ENCODE peak calls at places on chromosomes 5 and 9, in six cellular contexts. K is upper lobe of right lung, J is dorsolateral prefrontal cortex, U is K562, T is tibial artery, C is astrocyte of the spinal cord. X is an unnamed sample.
A peak's percentile ranks its signal among the peaks of the same experiment; 100 is the strongest.

GRCh38 chr5:178431777-178432155 is 158.4 kb downstream of the COL23A1 start:
- DNase-seq in K (no peak), J (no peak), U (no peak), T (no peak), C (peak; percentile 6), X (no peak)

GRCh38 chr9:23596913-23597634 is 229.0 kb downstream of the ELAVL2 start:
- DNase-seq in K (no peak), J (no peak), U (no peak), T (no peak), C (no peak), X (peak; percentile 50)

GRCh38 chr5:115948013-115948605 is 14.2 kb upstream of the LVRN start:
- DNase-seq in K (no peak), J (no peak), U (no peak), T (peak; percentile 40), C (no peak), X (no peak)

GRCh38 chr5:180201051-180201987 is 7.7 kb downstream of the RASGEF1C start:
- DNase-seq in K (peak; percentile 31), J (no peak), U (peak; percentile 65), T (no peak), C (no peak), X (no peak)

GRCh38 chr5:98938459-98938858 is 9.7 kb upstream of the CHD1 start:
- DNase-seq in K (no peak), J (no peak), U (no peak), T (no peak), C (peak; percentile 47), X (peak; percentile 42)

GRCh38 chr5:154761062-154761740 is 6.0 kb downstream of the LARP1 start:
- DNase-seq in K (no peak), J (no peak), U (no peak), T (no peak), C (no peak), X (no peak)

GRCh38 chr9:116377179-116377790 is 223.7 kb downstream of the PAPPA start:
- DNase-seq in K (no peak), J (no peak), U (no peak), T (no peak), C (peak; percentile 72), X (peak; percentile 79)

GRCh38 chr9:130956636-130957450 is 17.8 kb upstream of the FIBCD1 start:
- DNase-seq in K (no peak), J (no peak), U (no peak), T (no peak), C (no peak), X (no peak)

GRCh38 chr9:20236676-20237075 is 385.6 kb downstream of the MLLT3 start:
- DNase-seq in K (no peak), J (no peak), U (no peak), T (no peak), C (no peak), X (peak; percentile 98)

GRCh38 chr9:99516657-99517049 is 294.6 kb downstream of the SEC61B start:
- DNase-seq in K (no peak), J (no peak), U (no peak), T (no peak), C (no peak), X (no peak)

GRCh38 chr9:90003046-90003355 is 398.2 kb downstream of the GADD45G start:
- DNase-seq in K (no peak), J (no peak), U (no peak), T (peak; percentile 41), C (no peak), X (no peak)

GRCh38 chr5:154757647-154758406 is 2.6 kb downstream of the LARP1 start:
- DNase-seq in K (no peak), J (no peak), U (no peak), T (no peak), C (no peak), X (peak; percentile 86)

GRCh38 chr5:96652769-96653455 is 9.3 kb upstream of the CAST start:
- DNase-seq in K (no peak), J (no peak), U (no peak), T (no peak), C (peak; percentile 51), X (peak; percentile 49)

GRCh38 chr9:34158362-34158869 is 20.4 kb upstream of the UBAP1 start:
- DNase-seq in K (no peak), J (no peak), U (peak; percentile 71), T (no peak), C (peak; percentile 80), X (peak; percentile 100)

GRCh38 chr9:16986441-16987387 is 116.2 kb upstream of the BNC2 start:
- DNase-seq in K (no peak), J (no peak), U (no peak), T (no peak), C (peak; percentile 83), X (no peak)

GRCh38 chr9:22203371-22204138 is 194.4 kb upstream of the CDKN2B start:
- DNase-seq in K (no peak), J (no peak), U (no peak), T (no peak), C (no peak), X (peak; percentile 48)

GRCh38 chr5:53779541-53779981 is 219.1 kb downstream of the NDUFS4 start:
- DNase-seq in K (no peak), J (no peak), U (no peak), T (no peak), C (peak; percentile 62), X (peak; percentile 56)

GRCh38 chr5:61053937-61054336 is 108.3 kb downstream of the SMIM15 start:
- DNase-seq in K (no peak), J (no peak), U (no peak), T (no peak), C (no peak), X (peak; percentile 57)

GRCh38 chr5:100232730-100233129 is 302.4 kb upstream of the FAM174A start:
- DNase-seq in K (no peak), J (no peak), U (no peak), T (no peak), C (no peak), X (no peak)

GRCh38 chr9:113886471-113886870 is 10.4 kb downstream of the ZNF618 start:
- DNase-seq in K (no peak), J (no peak), U (no peak), T (no peak), C (peak; percentile 42), X (no peak)

GRCh38 chr5:84242286-84242685 is 142.4 kb downstream of the EDIL3 start:
- DNase-seq in K (no peak), J (no peak), U (no peak), T (no peak), C (peak; percentile 80), X (peak; percentile 65)

GRCh38 chr5:96582343-96582742 is 79.8 kb upstream of the CAST start:
- DNase-seq in K (no peak), J (no peak), U (no peak), T (no peak), C (peak; percentile 52), X (peak; percentile 61)

GRCh38 chr5:15105799-15106393 is 234.3 kb upstream of the ANKH start:
- DNase-seq in K (no peak), J (peak; percentile 26), U (peak; percentile 54), T (no peak), C (peak; percentile 60), X (peak; percentile 67)

GRCh38 chr9:70410368-70410767 is 4.1 kb downstream of the KLF9 start:
- DNase-seq in K (no peak), J (no peak), U (no peak), T (no peak), C (peak; percentile 61), X (peak; percentile 21)
- H3K4me3 ChIP-seq in K (peak overlapping the region; percentile 89), J (peak overlapping the region; percentile 99), U (peak overlapping the region; percentile 74), T (peak overlapping the region; percentile 97), C (peak overlapping the region; percentile 99), X (peak overlapping the region; percentile 97)

DNA sequence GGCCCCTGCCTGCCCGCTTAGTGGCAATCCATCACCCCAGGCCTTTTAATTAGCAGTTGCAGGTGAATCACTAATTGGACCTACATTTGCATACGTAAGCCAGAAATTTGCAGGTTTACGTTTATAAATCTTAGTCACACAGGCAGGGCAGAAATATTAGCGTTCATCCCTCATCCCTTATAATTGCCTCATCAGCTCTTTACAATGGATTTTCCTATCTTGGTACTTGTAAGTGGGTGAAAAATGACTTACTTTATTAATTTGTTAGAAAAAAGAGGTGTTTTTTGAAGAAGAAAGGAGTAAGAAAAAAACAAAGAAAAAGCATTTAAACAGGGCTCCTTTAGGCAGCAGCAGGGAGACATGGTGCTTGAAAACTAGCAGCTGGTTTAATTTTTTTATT is 98.7 kb upstream of the RPS23 start:
- DNase-seq in K (no peak), J (no peak), U (no peak), T (no peak), C (no peak), X (no peak)
- TF ChIP-seq CTCF in K (no peak), J (no peak), U (no peak), T (no peak), C (no peak), X (no peak)

GRCh38 chr5:69039829-69040228 is 54.0 kb upstream of the SLC30A5 start:
- DNase-seq in K (no peak), J (no peak), U (no peak), T (no peak), C (no peak), X (no peak)

GRCh38 chr5:69042500-69042899 is 51.3 kb upstream of the SLC30A5 start:
- DNase-seq in K (no peak), J (no peak), U (no peak), T (no peak), C (no peak), X (no peak)

GRCh38 chr5:69035665-69036064 is 58.1 kb upstream of the SLC30A5 start:
- DNase-seq in K (no peak), J (no peak), U (no peak), T (no peak), C (no peak), X (peak; percentile 67)

GRCh38 chr5:69042915-69043795 is 50.7 kb upstream of the SLC30A5 start:
- DNase-seq in K (no peak), J (peak; percentile 73), U (peak; percentile 93), T (peak; percentile 82), C (peak; percentile 95), X (peak; percentile 92)

DNA sequence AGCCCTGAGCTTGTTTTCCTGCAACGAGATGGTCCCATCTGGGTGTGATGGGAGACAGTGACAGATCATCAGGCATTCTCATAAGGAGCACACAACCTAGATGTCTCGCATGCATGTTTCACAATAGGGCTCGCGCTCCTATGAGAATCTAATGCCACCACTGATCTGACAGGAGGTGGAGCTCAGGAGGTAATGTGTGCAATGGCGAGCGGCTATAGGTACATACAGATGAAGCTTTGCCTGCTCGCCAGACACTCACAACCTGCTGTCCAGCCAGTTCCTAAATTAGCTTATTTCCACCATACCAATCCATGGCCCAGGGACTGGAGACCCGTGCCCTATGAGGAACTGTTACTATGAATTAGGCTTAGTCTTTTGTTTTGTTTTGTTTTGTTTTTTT is 55.3 kb upstream of the SLC30A5 start:
- DNase-seq in K (no peak), J (no peak), U (no peak), T (no peak), C (no peak), X (no peak)
- H3K4me3 ChIP-seq in K (no peak overlapping the region), J (no peak overlapping the region), U (no peak overlapping the region), T (no peak overlapping the region), C (no peak overlapping the region), X (no peak overlapping the region)

DNA sequence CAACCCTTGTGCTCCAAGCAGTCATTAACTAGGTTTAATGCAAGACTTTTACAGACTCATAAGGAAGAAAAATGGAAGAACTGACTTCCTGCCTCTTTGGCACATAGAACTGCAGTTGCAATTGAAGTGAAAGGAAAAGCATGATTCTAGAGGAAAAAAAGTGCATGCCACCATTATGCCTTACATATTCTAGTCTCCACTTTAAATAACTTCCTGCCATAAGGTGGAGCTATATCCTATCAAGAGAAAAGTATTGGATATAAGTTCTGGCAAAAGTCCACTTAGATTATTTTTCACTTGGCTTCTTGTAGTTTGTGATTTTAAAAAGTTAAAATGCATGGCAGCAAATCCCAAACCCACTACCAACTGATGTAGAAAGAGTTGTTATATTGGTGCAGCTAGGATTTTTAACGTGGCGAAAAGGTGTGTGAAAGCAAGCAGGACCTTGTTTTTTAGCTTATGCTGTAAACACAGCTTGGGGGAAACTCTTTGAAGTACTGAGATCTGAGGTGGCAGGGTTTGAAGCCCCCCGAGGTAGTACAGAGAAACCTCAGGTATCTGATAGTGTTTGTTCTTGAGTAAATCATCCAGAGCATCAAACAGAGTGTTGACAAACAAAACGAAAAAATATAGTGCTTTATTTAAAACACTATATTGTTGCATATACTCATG is 117.9 kb downstream of the ANXA1 start:
- DNase-seq in K (no peak), J (no peak), U (peak; percentile 37), T (no peak), C (peak; percentile 58), X (peak; percentile 40)
- TF ChIP-seq CTCF in K (no peak), J (peak; percentile 35), U (peak; percentile 28), T (no peak), C (peak; percentile 35), X (peak; percentile 36)